ENCODE peak calls at places on chromosomes 16 and 17, in five cellular contexts. D is uterus; Z is AG08395; K is bronchial epithelial cell; V is effector memory CD4-positive, alpha-beta T cell. Y is an unnamed sample.

GRCh38 chr17:76986318-76986717 is 118.1 kb downstream of the MGAT5B start:
- DNase-seq in D (no peak), Z (no peak), K (no peak), V (no peak), Y (no peak)

GRCh38 chr17:31147507-31148202 is 52.9 kb downstream of the NF1 start:
- DNase-seq in D (no peak), Z (no peak), K (peak), V (no peak), Y (no peak)

GRCh38 chr16:10016761-10017160 is 165.5 kb downstream of the GRIN2A start:
- DNase-seq in D (no peak), Z (no peak), K (no peak), V (no peak), Y (no peak)

GRCh38 chr17:69478916-69479315 is 64.4 kb downstream of the MAP2K6 start:
- DNase-seq in D (no peak), Z (no peak), K (no peak), V (no peak), Y (no peak)

GRCh38 chr17:69047368-69048263 is 13.1 kb downstream of the ABCA9 start:
- DNase-seq in D (peak), Z (peak), K (peak), V (no peak), Y (no peak)

GRCh38 chr17:57747221-57748017 is 2.3 kb upstream of the CCDC182 start:
- DNase-seq in D (peak), Z (peak), K (peak), V (peak), Y (peak)

GRCh38 chr17:50314456-50315011 is 31.4 kb upstream of the XYLT2 start:
- DNase-seq in D (no peak), Z (no peak), K (peak), V (no peak), Y (no peak)

GRCh38 chr16:84774810-84775209 is 45.0 kb upstream of the CRISPLD2 start:
- DNase-seq in D (peak), Z (peak), K (peak), V (no peak), Y (no peak)

GRCh38 chr17:46192211-46192483 is 1.1 kb downstream of the KANSL1 start:
- DNase-seq in D (no peak), Z (no peak), K (no peak), V (no peak), Y (no peak)

GRCh38 chr17:61072648-61073047 is 327.0 kb upstream of the TBX2 start:
- DNase-seq in D (no peak), Z (no peak), K (no peak), V (no peak), Y (no peak)

GRCh38 chr16:78783570-78784079 is 684.2 kb downstream of the WWOX start:
- DNase-seq in D (no peak), Z (no peak), K (no peak), V (no peak), Y (no peak)

GRCh38 chr16:4015275-4015990 is 100.8 kb downstream of the ADCY9 start:
- DNase-seq in D (no peak), Z (no peak), K (no peak), V (no peak), Y (no peak)

GRCh38 chr17:975321-975982 is 4.1 kb downstream of the NXN start:
- DNase-seq in D (no peak), Z (peak), K (no peak), V (no peak), Y (no peak)

GRCh38 chr16:53482123-53482522 is 20.9 kb downstream of the AKTIP start:
- DNase-seq in D (no peak), Z (no peak), K (peak), V (no peak), Y (no peak)

GRCh38 chr17:81254955-81255717 is 16.0 kb downstream of the NDUFAF8 start:
- DNase-seq in D (peak), Z (peak), K (peak), V (no peak), Y (no peak)

GRCh38 chr17:77836557-77837041 is 121.9 kb upstream of the TNRC6C start:
- DNase-seq in D (no peak), Z (no peak), K (peak), V (no peak), Y (no peak)

GRCh38 chr17:47935961-47936360 is 5.4 kb upstream of the PNPO start:
- DNase-seq in D (no peak), Z (peak), K (peak), V (no peak), Y (no peak)

GRCh38 chr17:80742091-80742490 is 197.5 kb downstream of the RPTOR start:
- DNase-seq in D (no peak), Z (no peak), K (no peak), V (no peak), Y (no peak)

GRCh38 chr17:50946223-50946890 is 80.2 kb upstream of the TOB1 start:
- DNase-seq in D (no peak), Z (no peak), K (no peak), V (no peak), Y (no peak)

GRCh38 chr17:73267648-73268537 is 6.2 kb upstream of the CPSF4L start:
- DNase-seq in D (no peak), Z (no peak), K (no peak), V (no peak), Y (no peak)

GRCh38 chr17:7380321-7380720 is 568 bp upstream of the TNK1 start:
- DNase-seq in D (no peak), Z (peak), K (no peak), V (no peak), Y (no peak)

GRCh38 chr17:1259910-1260389 is 10.3 kb upstream of the BHLHA9 start:
- DNase-seq in D (no peak), Z (no peak), K (no peak), V (no peak), Y (no peak)

GRCh38 chr16:54817432-54817831 is 113.2 kb upstream of the IRX5 start:
- DNase-seq in D (no peak), Z (peak), K (peak), V (no peak), Y (no peak)

GRCh38 chr16:25165284-25165683 is 51.5 kb upstream of the AQP8 start:
- DNase-seq in D (no peak), Z (no peak), K (no peak), V (no peak), Y (no peak)

GRCh38 chr17:77728022-77728671 is 230.4 kb upstream of the TNRC6C start:
- DNase-seq in D (peak), Z (no peak), K (peak), V (no peak), Y (no peak)

GRCh38 chr16:78660795-78661194 is 561.3 kb downstream of the WWOX start:
- DNase-seq in D (no peak), Z (no peak), K (no peak), V (no peak), Y (no peak)

GRCh38 chr16:1557074-1557473 is 23.6 kb downstream of the TMEM204 start:
- DNase-seq in D (no peak), Z (no peak), K (no peak), V (no peak), Y (no peak)

GRCh38 chr17:82664701-82665182 is 16.5 kb upstream of the WDR45B start:
- DNase-seq in D (no peak), Z (no peak), K (no peak), V (no peak), Y (no peak)

GRCh38 chr16:27302126-27302525 is 11.6 kb upstream of the IL4R start:
- DNase-seq in D (no peak), Z (no peak), K (no peak), V (no peak), Y (no peak)

GRCh38 chr16:71347146-71347545 is 11.4 kb upstream of the CALB2 start:
- DNase-seq in D (no peak), Z (no peak), K (no peak), V (no peak), Y (no peak)

Y was measured in NT2/D1.